ENCODE peak calls at places on chromosomes 2 and 18, in seven cellular contexts. V, L, I, N, W, B and Q are unnamed samples.

GRCh38 chr2:207768891-207769596 is 662 bp downstream of the FZD5 start:
- DNase-seq in V (no peak), L (peak; percentile 35), I (peak; percentile 30), N (peak; percentile 55), W (no peak), B (no peak), Q (no peak)

GRCh38 chr2:240554767-240555493 is 2.9 kb downstream of the ANKMY1 start:
- DNase-seq in V (no peak), L (no peak), I (no peak), N (no peak), W (peak; percentile 71), B (no peak), Q (no peak)

GRCh38 chr2:64905338-64906024 is 83.7 kb upstream of the SLC1A4 start:
- DNase-seq in V (no peak), L (no peak), I (no peak), N (peak; percentile 78), W (no peak), B (no peak), Q (no peak)

GRCh38 chr2:8447610-8448221 is 234.1 kb upstream of the ID2 start:
- DNase-seq in V (no peak), L (no peak), I (no peak), N (peak; percentile 14), W (peak; percentile 54), B (peak; percentile 62), Q (peak; percentile 44)

GRCh38 chr2:190170673-190171072 is 108.1 kb upstream of the MSTN start:
- DNase-seq in V (no peak), L (no peak), I (no peak), N (no peak), W (no peak), B (no peak), Q (no peak)

GRCh38 chr2:218964041-218964771 is 4.7 kb downstream of the CDK5R2 start:
- DNase-seq in V (peak; percentile 65), L (peak; percentile 80), I (peak; percentile 71), N (peak; percentile 6), W (no peak), B (peak; percentile 45), Q (no peak)

GRCh38 chr2:238846503-238847431 is 1.1 kb upstream of the TWIST2 start:
- DNase-seq in V (no peak), L (peak; percentile 63), I (no peak), N (no peak), W (no peak), B (peak; percentile 49), Q (no peak)

GRCh38 chr2:220075835-220076234 is 448.4 kb downstream of the SLC4A3 start:
- DNase-seq in V (no peak), L (no peak), I (no peak), N (no peak), W (no peak), B (no peak), Q (no peak)

GRCh38 chr2:229154381-229154780 is 116.7 kb downstream of the PID1 start:
- DNase-seq in V (no peak), L (no peak), I (no peak), N (no peak), W (no peak), B (peak; percentile 92), Q (no peak)

GRCh38 chr2:206305523-206306245 is 31.2 kb downstream of the ZDBF2 start:
- DNase-seq in V (no peak), L (no peak), I (no peak), N (no peak), W (no peak), B (no peak), Q (no peak)

GRCh38 chr18:74249181-74249968 is 42.4 kb downstream of the CYB5A start:
- DNase-seq in V (peak; percentile 37), L (peak; percentile 89), I (no peak), N (peak; percentile 80), W (no peak), B (peak; percentile 83), Q (no peak)

DNA sequence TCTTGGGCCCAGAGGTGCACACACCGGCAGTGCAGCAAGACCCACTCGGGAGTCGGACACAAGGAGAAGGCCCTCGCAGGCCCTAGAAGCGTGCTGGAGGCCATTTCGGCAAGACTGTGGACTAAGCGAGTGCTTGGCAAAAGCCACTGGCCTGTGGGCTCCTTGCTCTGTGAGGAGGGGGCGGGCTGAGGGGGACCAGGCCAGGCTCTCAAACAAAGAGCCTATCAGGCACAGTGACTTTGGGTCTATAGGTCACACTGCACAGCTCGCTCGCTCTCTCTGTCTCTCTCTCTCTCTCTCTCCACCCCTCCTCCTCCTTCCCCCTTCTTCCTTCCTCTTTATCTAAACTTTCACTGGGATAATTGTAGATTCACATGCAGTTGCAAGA is 23.6 kb upstream of the ZCCHC2 start:
- DNase-seq in V (no peak), L (no peak), I (no peak), N (no peak), W (no peak), B (no peak), Q (no peak)
- TF ChIP-seq CTCF in V (no peak), L (no peak), I (no peak), N (no peak), W (no peak), B (no peak), Q (no peak)

DNA sequence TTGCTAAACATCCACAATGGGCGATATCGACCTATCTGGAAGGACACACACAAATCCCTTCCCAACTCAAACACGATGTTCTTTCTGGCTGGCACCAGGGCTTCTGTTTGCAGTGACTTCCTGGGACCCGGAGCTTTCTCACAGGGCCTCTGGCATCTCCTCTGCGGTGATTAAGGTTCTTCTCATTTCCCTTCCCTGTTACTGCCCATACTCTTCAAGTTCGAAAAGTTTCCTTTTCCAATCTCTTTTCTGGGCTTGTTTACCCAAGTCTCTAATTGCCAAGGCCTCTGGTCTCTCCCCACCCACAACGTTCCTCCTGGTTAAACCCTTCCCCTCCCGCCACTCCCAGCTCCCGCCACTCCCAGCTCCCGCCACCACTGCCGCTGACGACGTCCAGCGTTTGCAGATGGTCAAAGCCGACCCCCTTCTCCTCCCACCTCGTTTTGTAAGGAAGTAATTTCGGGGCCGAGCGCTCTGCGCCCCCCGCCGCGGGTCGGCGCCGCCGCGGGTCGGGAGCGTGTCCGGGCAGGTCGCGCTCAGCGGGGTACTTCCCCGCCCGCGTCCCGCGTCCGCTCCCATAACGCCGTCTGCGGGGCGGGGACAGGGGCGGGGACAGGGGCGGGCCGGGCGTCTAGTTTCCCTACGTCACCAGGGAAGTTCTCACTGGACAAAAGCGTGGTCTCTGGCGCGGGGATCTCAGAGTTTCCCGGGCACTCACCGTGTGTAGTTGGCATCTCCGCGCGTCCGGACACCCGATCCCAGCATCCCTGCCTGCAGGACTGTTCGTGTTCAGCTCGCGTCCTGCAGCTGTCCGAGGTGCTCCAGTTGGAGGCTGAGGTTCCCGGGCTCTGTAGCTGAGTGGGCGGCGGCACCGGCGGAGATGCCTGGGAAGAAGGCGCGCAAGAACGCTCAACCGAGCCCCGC is at the start of gene PMAIP1:
- DNase-seq in V (peak; percentile 93), L (peak; percentile 95), I (peak; percentile 94), N (peak; percentile 79), W (peak; percentile 95), B (peak; percentile 93), Q (no peak)
- TF ChIP-seq CTCF in V (no peak), L (no peak), I (no peak), N (no peak), W (no peak), B (no peak), Q (no peak)

GRCh38 chr2:141113301-141113700 is 1017.5 kb downstream of the LRP1B start:
- DNase-seq in V (no peak), L (no peak), I (no peak), N (no peak), W (no peak), B (no peak), Q (no peak)

GRCh38 chr2:141105763-141106162 is 1025.1 kb downstream of the LRP1B start:
- DNase-seq in V (no peak), L (no peak), I (no peak), N (no peak), W (no peak), B (no peak), Q (no peak)

DNA sequence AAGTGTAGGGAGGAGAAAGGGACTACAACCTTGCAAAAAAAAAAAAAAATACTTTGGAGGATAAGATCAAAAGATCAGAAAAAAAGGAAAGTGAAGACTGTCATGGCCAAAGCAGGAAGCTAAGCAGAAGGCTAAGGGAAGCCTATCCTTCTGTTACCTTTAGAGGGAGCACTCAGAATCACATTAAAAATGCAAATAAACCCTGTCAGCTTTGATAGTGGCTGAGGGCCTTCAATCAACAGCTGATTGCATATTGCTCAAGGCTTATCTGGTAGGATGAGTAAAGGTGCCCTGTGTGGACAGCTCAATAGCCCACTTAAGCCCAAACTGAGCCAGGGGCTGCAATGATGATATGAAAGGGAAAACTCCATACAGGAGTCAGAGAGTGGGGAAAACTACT is 1021.2 kb downstream of the LRP1B start:
- DNase-seq in V (no peak), L (no peak), I (peak; percentile 10), N (no peak), W (no peak), B (no peak), Q (no peak)
- TF ChIP-seq CTCF in V (peak; percentile 36), L (peak; percentile 2), I (peak; percentile 41), N (no peak), W (no peak), B (no peak), Q (peak; percentile 10)

DNA sequence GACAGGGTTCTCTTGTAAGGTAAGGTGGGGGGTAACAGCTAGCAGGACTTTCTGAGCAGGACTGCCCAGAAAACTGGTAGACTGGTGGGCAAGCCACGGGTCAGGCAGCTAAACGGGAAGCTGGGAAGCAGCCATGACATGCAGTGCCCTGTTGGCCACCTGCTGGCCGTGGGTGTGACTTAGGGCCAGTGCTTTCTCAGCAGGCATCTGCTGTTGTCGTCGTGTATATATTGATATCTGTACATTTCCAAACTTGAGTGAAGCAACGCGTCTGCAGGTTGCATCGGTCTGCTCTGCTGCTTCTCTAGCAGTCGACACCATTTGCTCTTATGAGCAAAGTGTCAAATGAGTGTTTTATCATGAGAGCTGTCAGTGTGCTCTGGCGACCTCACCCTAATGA is 31.0 kb downstream of the COA5 start:
- DNase-seq in V (no peak), L (no peak), I (no peak), N (no peak), W (peak; percentile 58), B (no peak), Q (no peak)
- TF ChIP-seq CTCF in V (peak; percentile 16), L (peak; percentile 21), I (peak; percentile 44), N (no peak), W (no peak), B (peak; percentile 20), Q (no peak)